ENCODE peak calls at places on chromosome 22, in nine cellular contexts. A is vagina, O is breast epithelium, G is thyroid gland, F is lower lobe of right lung, E is esophagus muscularis mucosa, V is hepatocyte, N is Peyer's patch, B is fibroblast of lung. C is an unnamed sample.

GRCh38 chr22:19597399-19597735 is 73.2 kb upstream of the CLDN5 start:
- DNase-seq in A (no peak), O (no peak), G (no peak), F (no peak), E (no peak), V (no peak), N (peak), B (no peak), C (no peak)

GRCh38 chr22:25833676-25834075 is 91.7 kb downstream of the MYO18B start:
- DNase-seq in A (no peak), O (no peak), G (no peak), F (no peak), E (no peak), V (no peak), N (no peak), B (no peak), C (no peak)

GRCh38 chr22:19750666-19751490 is 9.7 kb upstream of the TBX1 start:
- DNase-seq in A (no peak), O (no peak), G (no peak), F (no peak), E (no peak), V (no peak), N (no peak), B (peak), C (no peak)

GRCh38 chr22:24181996-24182560 is 791 bp downstream of the SUSD2 start:
- DNase-seq in A (no peak), O (no peak), G (peak), F (peak), E (no peak), V (no peak), N (no peak), B (no peak), C (no peak)

GRCh38 chr22:26065847-26066246 is 103.4 kb upstream of the SEZ6L start:
- DNase-seq in A (no peak), O (no peak), G (no peak), F (no peak), E (no peak), V (no peak), N (no peak), B (no peak), C (peak)

GRCh38 chr22:22207845-22208564 is 36.6 kb upstream of the VPREB1 start:
- DNase-seq in A (no peak), O (peak), G (peak), F (peak), E (no peak), V (peak), N (peak), B (peak), C (peak)

GRCh38 chr22:33756508-33756949 is 163.7 kb downstream of the LARGE1 start:
- DNase-seq in A (no peak), O (no peak), G (no peak), F (no peak), E (no peak), V (peak), N (no peak), B (no peak), C (no peak)

GRCh38 chr22:42388130-42388797 is 43.9 kb downstream of the NFAM1 start:
- DNase-seq in A (no peak), O (no peak), G (no peak), F (no peak), E (no peak), V (no peak), N (no peak), B (no peak), C (peak)

GRCh38 chr22:26489447-26490036 is 5.9 kb downstream of the SRRD start:
- DNase-seq in A (no peak), O (no peak), G (no peak), F (no peak), E (no peak), V (no peak), N (no peak), B (no peak), C (no peak)

GRCh38 chr22:23251445-23252093 is 71.3 kb downstream of the BCR start:
- DNase-seq in A (no peak), O (no peak), G (no peak), F (no peak), E (no peak), V (peak), N (peak), B (no peak), C (peak)

DNA sequence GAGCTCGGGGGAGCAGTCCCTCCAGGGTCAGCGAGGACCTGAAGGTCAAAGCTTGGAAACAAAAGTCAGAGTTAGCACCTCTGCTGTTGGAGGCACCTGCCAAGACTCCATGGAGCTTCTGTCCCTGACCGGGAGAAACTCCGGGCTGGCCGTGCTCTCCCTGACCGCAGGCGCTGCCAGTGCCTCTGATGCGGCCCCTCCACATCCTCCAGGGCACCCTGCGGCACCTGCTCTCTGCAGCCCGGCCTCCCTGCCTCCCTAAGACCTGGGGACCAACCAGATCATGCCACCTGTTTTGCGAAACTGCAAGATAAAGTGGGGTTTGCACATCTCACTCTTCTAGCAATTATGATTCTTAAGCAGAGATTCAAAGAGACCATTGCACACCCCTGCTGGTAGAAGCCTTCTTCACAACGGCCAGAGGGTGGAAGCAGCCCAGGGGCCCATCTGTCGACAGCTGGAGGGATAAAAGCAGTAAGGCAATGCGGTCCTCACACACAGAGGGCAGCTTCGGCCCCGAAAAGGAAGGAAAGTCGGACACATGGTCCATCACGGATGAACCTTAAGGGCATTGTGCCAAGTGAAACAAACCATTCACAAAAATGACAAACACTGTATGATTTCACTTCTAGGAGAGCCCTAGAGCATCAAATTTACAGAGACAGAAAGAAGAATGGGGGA is 477.1 kb downstream of the BRD1 start:
- DNase-seq in A (no peak), O (no peak), G (no peak), F (peak), E (no peak), V (no peak), N (peak), B (no peak), C (no peak)
- TF ChIP-seq CTCF in A (no peak), O (no peak), G (no peak), F (no peak), E (no peak), V (no peak), N (no peak), B (no peak), C (no peak)

DNA sequence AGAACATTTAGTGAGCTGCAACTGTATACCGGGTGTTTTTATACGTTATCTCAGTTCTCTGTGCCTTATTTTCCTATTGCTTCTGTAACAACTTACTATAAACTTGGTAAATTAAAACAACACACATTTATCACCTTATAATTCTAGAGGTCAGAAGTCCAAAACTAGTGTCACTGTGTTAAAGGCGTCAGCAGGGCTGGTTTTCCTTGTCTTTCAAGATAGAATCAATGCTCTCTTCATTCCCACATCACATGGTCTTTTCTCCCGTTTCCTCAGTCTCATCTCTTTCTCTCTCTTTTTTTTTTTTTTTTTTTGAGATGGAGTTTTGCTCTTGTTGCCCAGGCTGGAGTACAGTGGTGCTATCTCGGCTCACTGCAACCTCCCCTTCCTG is 36.1 kb downstream of the MB start:
- DNase-seq in A (no peak), O (no peak), G (no peak), F (no peak), E (no peak), V (no peak), N (no peak), B (no peak), C (no peak)
- H3K27ac ChIP-seq in A (no peak), O (no peak), G (no peak), F (no peak), E (no peak), V (no peak), N (no peak), B (no peak), C (no peak)

DNA sequence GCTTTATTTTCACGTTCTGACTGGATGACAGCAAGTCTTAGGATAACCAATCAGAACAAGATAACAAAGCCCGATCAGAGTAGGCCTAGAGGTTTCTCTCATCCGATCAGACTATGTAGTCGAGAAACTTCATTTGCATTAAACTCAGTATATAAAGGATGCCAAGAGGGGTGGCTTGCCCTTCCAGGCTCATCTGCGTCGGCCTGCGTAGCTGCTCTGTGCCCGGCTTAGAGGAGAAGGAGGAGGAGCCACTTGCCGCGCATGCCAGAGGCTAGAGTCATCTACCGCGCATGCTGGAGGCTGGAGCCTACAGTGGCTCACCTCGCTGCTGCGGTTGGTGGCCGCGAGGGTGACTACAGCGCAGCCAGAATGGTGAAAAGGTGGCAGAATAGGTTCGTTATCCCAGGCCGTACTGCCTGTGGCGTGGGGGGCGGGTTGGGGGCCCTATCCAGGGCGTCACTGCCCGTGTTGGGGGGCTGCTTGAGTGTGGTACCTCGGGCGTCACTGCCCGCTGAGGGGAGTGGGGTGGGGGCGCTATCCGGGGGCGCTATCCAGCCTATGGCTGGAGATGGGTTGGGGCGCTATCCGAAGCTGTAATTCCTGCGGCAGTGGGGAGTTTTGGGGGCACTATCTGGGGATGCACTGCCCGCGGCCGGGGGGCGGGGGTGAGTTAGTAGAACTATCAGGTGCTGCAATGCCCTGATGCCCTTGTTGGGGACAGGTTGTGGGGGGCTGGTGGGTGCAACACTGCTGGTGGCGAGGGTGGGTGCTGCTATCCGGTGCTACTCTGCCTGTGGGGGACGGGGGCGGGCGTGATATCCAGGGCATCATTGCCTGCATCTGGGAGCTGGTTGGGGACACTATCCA is at the start of gene RFPL2:
- DNase-seq in A (no peak), O (no peak), G (peak), F (peak), E (peak), V (peak), N (peak), B (no peak), C (peak)
- TF ChIP-seq CTCF in A (no peak), O (no peak), G (no peak), F (no peak), E (no peak), V (no peak), N (no peak), B (no peak), C (no peak)

GRCh38 chr22:37351268-37351667 is 69.0 kb downstream of the CYTH4 start:
- DNase-seq in A (no peak), O (no peak), G (no peak), F (no peak), E (no peak), V (no peak), N (no peak), B (no peak), C (no peak)
- H3K27ac ChIP-seq in A (no peak), O (no peak), G (no peak), F (no peak), E (no peak), V (no peak), N (no peak), B (no peak), C (no peak)

GRCh38 chr22:45833613-45834012 is 143.3 kb downstream of the WNT7B start:
- DNase-seq in A (no peak), O (no peak), G (no peak), F (no peak), E (no peak), V (no peak), N (no peak), B (no peak), C (no peak)

GRCh38 chr22:45832180-45832579 is 144.8 kb downstream of the WNT7B start:
- DNase-seq in A (no peak), O (no peak), G (no peak), F (no peak), E (no peak), V (no peak), N (no peak), B (no peak), C (no peak)

GRCh38 chr22:45832959-45833580 is 143.9 kb downstream of the WNT7B start:
- DNase-seq in A (no peak), O (no peak), G (no peak), F (no peak), E (no peak), V (no peak), N (no peak), B (no peak), C (peak)

GRCh38 chr22:45830531-45831245 is 146.3 kb downstream of the WNT7B start:
- DNase-seq in A (no peak), O (no peak), G (no peak), F (no peak), E (no peak), V (no peak), N (no peak), B (peak), C (peak)

GRCh38 chr22:45831394-45831793 is 145.6 kb downstream of the WNT7B start:
- DNase-seq in A (no peak), O (no peak), G (no peak), F (no peak), E (no peak), V (no peak), N (no peak), B (peak), C (no peak)
- TF ChIP-seq CTCF in A (no peak), O (no peak), G (no peak), F (peak), E (peak), V (peak), N (no peak), B (peak), C (peak)

GRCh38 chr22:28843633-28844032 is 39.7 kb upstream of the ZNRF3 start:
- DNase-seq in A (no peak), O (no peak), G (no peak), F (no peak), E (no peak), V (no peak), N (no peak), B (no peak), C (no peak)

GRCh38 chr22:28841111-28841510 is 40.7 kb upstream of the XBP1 start:
- DNase-seq in A (no peak), O (no peak), G (no peak), F (no peak), E (no peak), V (no peak), N (no peak), B (no peak), C (no peak)

DNA sequence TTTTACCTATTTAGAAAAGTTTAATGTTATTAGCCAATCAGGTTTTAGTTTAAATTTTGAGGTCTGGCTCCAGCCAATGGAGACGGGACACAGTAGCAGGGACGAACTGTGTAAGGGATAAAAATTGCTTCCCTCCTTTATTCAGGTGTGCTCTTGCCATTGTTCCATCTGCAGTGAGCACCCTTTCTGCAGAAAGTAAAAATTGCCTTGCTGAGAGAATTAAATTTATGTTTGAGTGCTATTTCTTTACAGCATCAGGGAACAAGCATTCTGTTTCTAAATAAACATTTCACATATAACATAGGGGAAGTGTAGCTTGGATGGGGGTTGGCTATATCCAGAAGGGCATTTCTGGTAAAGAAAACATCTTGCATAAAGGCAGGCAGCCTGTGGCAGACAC is 36.4 kb upstream of the ZNRF3 start:
- DNase-seq in A (no peak), O (no peak), G (no peak), F (no peak), E (no peak), V (no peak), N (no peak), B (no peak), C (no peak)
- H3K27ac ChIP-seq in A (no peak), O (no peak), G (no peak), F (no peak), E (no peak), V (no peak), N (no peak), B (no peak), C (no peak)

GRCh38 chr22:37178350-37179125 is 9.5 kb downstream of the C1QTNF6 start:
- DNase-seq in A (no peak), O (peak), G (peak), F (peak), E (no peak), V (peak), N (peak), B (peak), C (no peak)

GRCh38 chr22:37181681-37182080 is 6.4 kb downstream of the C1QTNF6 start:
- DNase-seq in A (no peak), O (no peak), G (no peak), F (no peak), E (no peak), V (no peak), N (no peak), B (no peak), C (no peak)

GRCh38 chr22:37179126-37179470 is 8.9 kb downstream of the C1QTNF6 start:
- DNase-seq in A (no peak), O (no peak), G (no peak), F (no peak), E (no peak), V (no peak), N (peak), B (no peak), C (no peak)

GRCh38 chr22:37180531-37181231 is 7.4 kb downstream of the C1QTNF6 start:
- DNase-seq in A (no peak), O (no peak), G (no peak), F (peak), E (no peak), V (no peak), N (peak), B (no peak), C (no peak)

GRCh38 chr22:37179622-37180420 is 8.2 kb downstream of the C1QTNF6 start:
- DNase-seq in A (no peak), O (no peak), G (no peak), F (peak), E (no peak), V (no peak), N (peak), B (no peak), C (no peak)
- TF ChIP-seq CTCF in A (no peak), O (no peak), G (no peak), F (no peak), E (no peak), V (no peak), N (no peak), B (no peak), C (no peak)

GRCh38 chr22:38482662-38483308 is 14.9 kb downstream of the KDELR3 start:
- DNase-seq in A (no peak), O (no peak), G (no peak), F (no peak), E (no peak), V (no peak), N (no peak), B (no peak), C (peak)

GRCh38 chr22:38489142-38489541 is 17.0 kb downstream of the DDX17 start:
- DNase-seq in A (no peak), O (no peak), G (no peak), F (no peak), E (no peak), V (no peak), N (no peak), B (no peak), C (no peak)

GRCh38 chr22:38484244-38484643 is 16.3 kb downstream of the KDELR3 start:
- DNase-seq in A (no peak), O (no peak), G (no peak), F (no peak), E (no peak), V (no peak), N (no peak), B (no peak), C (no peak)

GRCh38 chr22:38487946-38488345 is 18.2 kb downstream of the DDX17 start:
- DNase-seq in A (no peak), O (no peak), G (no peak), F (no peak), E (no peak), V (no peak), N (no peak), B (no peak), C (peak)

DNA sequence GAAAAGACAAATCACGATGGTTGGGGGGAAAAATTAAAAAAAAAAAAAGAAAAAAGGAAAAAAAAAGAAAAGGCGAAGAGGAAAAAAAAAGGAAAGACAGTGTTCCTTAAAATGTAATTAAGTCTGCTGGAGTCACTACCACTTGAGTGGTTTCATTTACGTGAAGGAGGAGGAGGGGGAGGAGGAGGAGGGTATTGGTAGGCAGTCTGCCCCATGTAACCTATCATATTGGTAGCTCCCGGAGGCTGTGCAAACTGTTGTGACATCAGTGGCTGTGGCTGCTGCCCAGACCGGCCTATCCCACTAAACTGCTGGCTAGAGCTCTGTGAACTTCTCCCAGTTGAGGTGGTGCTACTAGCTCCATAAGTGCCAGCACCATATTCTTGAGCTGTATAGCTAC is 17.9 kb downstream of the KDELR3 start:
- DNase-seq in A (no peak), O (no peak), G (no peak), F (no peak), E (no peak), V (no peak), N (no peak), B (no peak), C (no peak)
- H3K27ac ChIP-seq in A (no peak), O (no peak), G (no peak), F (no peak), E (no peak), V (no peak), N (no peak), B (no peak), C (no peak)

GRCh38 chr22:46295277-46295971 is 1.2 kb upstream of the GTSE1 start:
- DNase-seq in A (no peak), O (no peak), G (no peak), F (peak), E (no peak), V (no peak), N (no peak), B (no peak), C (no peak)

GRCh38 chr22:46297151-46297819 is 615 bp downstream of the GTSE1 start:
- DNase-seq in A (no peak), O (no peak), G (peak), F (peak), E (no peak), V (peak), N (no peak), B (peak), C (peak)

GRCh38 chr22:46299101-46299500 is 2.4 kb downstream of the GTSE1 start:
- DNase-seq in A (no peak), O (no peak), G (no peak), F (no peak), E (no peak), V (no peak), N (no peak), B (no peak), C (no peak)

GRCh38 chr22:46294784-46295183 is 1.9 kb upstream of the GTSE1 start:
- DNase-seq in A (no peak), O (no peak), G (no peak), F (no peak), E (no peak), V (no peak), N (no peak), B (no peak), C (no peak)

GRCh38 chr22:46296257-46297150 is at the start of gene GTSE1:
- DNase-seq in A (no peak), O (peak), G (peak), F (peak), E (peak), V (peak), N (peak), B (peak), C (peak)
- TF ChIP-seq CTCF in A (no peak), O (no peak), G (no peak), F (peak), E (peak), V (peak), N (no peak), B (no peak), C (peak)

C was measured in mammary epithelial cell.